ENCODE peak calls at places on chromosome 11, in six cellular contexts. N is NCI-H1436; J is activated T-helper 9 cell treated with anti-CD3 and anti-CD28 coated beads, Interleukin-2, amount 50 U/mL, for 16 hours; Y is body of pancreas; U is activated gamma-delta T cell treated with anti-CD3 and anti-CD28 coated beads, Interleukin-2, amount 50 U/mL, for 16 hours; K is HEK293T. Q is an unnamed sample.

GRCh38 chr11:120547301-120547700 is 35.8 kb downstream of the GRIK4 start:
- DNase-seq in N (no peak), J (no peak), Y (peak; percentile 26), U (no peak), K (no peak), Q (no peak)

GRCh38 chr11:94525933-94526332 is 13.7 kb downstream of the C11orf97 start:
- DNase-seq in N (no peak), J (no peak), Y (peak; percentile 68), U (no peak), K (no peak), Q (no peak)

GRCh38 chr11:61333638-61334433 is 808 bp downstream of the TKFC start:
- DNase-seq in N (no peak), J (no peak), Y (no peak), U (no peak), K (no peak), Q (no peak)

GRCh38 chr11:100576044-100577021 is 110.8 kb upstream of the ARHGAP42 start:
- DNase-seq in N (peak; percentile 53), J (no peak), Y (no peak), U (no peak), K (peak; percentile 42), Q (peak; percentile 79)

GRCh38 chr11:76635991-76636520 is 34.5 kb downstream of the LRRC32 start:
- DNase-seq in N (no peak), J (no peak), Y (no peak), U (no peak), K (no peak), Q (no peak)

GRCh38 chr11:68976563-68976962 is 4.2 kb downstream of the MRGPRD start:
- DNase-seq in N (no peak), J (no peak), Y (no peak), U (no peak), K (no peak), Q (no peak)

GRCh38 chr11:108959124-108959761 is 294.4 kb downstream of the DDX10 start:
- DNase-seq in N (no peak), J (no peak), Y (no peak), U (no peak), K (no peak), Q (peak; percentile 46)

GRCh38 chr11:33773399-33774355 is 643 bp downstream of the FBXO3 start:
- DNase-seq in N (no peak), J (peak; percentile 6), Y (no peak), U (no peak), K (peak; percentile 34), Q (peak; percentile 85)

GRCh38 chr11:87356428-87356827 is 318.7 kb downstream of the TMEM135 start:
- DNase-seq in N (no peak), J (no peak), Y (no peak), U (no peak), K (no peak), Q (no peak)

GRCh38 chr11:36156486-36157150 is 132.6 kb downstream of the COMMD9 start:
- DNase-seq in N (no peak), J (no peak), Y (no peak), U (no peak), K (no peak), Q (no peak)

GRCh38 chr11:17352925-17353227 is 1.3 kb downstream of the NCR3LG1 start:
- DNase-seq in N (no peak), J (peak; percentile 16), Y (peak; percentile 55), U (peak; percentile 19), K (peak; percentile 39), Q (peak; percentile 64)

GRCh38 chr11:114208371-114208770 is 87.8 kb upstream of the NNMT start:
- DNase-seq in N (no peak), J (no peak), Y (no peak), U (peak; percentile 20), K (no peak), Q (no peak)

GRCh38 chr11:19777032-19777341 is 64.3 kb downstream of the NAV2 start:
- DNase-seq in N (peak; percentile 2), J (no peak), Y (peak; percentile 71), U (no peak), K (peak; percentile 53), Q (peak; percentile 68)

GRCh38 chr11:92962444-92962843 is 7.0 kb upstream of the MTNR1B start:
- DNase-seq in N (no peak), J (no peak), Y (no peak), U (no peak), K (no peak), Q (peak; percentile 39)

GRCh38 chr11:29306527-29306926 is 710.3 kb downstream of the KCNA4 start:
- DNase-seq in N (no peak), J (no peak), Y (no peak), U (no peak), K (no peak), Q (no peak)

GRCh38 chr11:134361661-134362060 is 29.9 kb downstream of the GLB1L2 start:
- DNase-seq in N (no peak), J (no peak), Y (peak; percentile 7), U (no peak), K (no peak), Q (no peak)

GRCh38 chr11:114273890-114274635 is 22.1 kb upstream of the NNMT start:
- DNase-seq in N (no peak), J (no peak), Y (no peak), U (no peak), K (no peak), Q (no peak)

GRCh38 chr11:45470151-45471001 is 184.2 kb upstream of the SYT13 start:
- DNase-seq in N (no peak), J (no peak), Y (peak; percentile 51), U (no peak), K (no peak), Q (no peak)

GRCh38 chr11:86214710-86215109 is 29.8 kb upstream of the EED start:
- DNase-seq in N (no peak), J (peak; percentile 54), Y (no peak), U (peak; percentile 9), K (no peak), Q (no peak)

GRCh38 chr11:83008581-83008923 is 63.1 kb downstream of the RAB30 start:
- DNase-seq in N (no peak), J (no peak), Y (no peak), U (no peak), K (no peak), Q (no peak)

GRCh38 chr11:1461806-1462455 is 24.6 kb downstream of the MOB2 start:
- DNase-seq in N (no peak), J (no peak), Y (no peak), U (no peak), K (no peak), Q (no peak)

GRCh38 chr11:8574798-8575197 is 19.2 kb downstream of the STK33 start:
- DNase-seq in N (no peak), J (no peak), Y (no peak), U (no peak), K (no peak), Q (no peak)

GRCh38 chr11:28559497-28559896 is 451.3 kb downstream of the METTL15 start:
- DNase-seq in N (no peak), J (no peak), Y (no peak), U (no peak), K (no peak), Q (no peak)

GRCh38 chr11:61820174-61820573 is 3.4 kb upstream of the FADS1 start:
- DNase-seq in N (no peak), J (no peak), Y (no peak), U (no peak), K (no peak), Q (peak; percentile 56)

GRCh38 chr11:104332110-104332509 is 168.2 kb upstream of the PDGFD start:
- DNase-seq in N (no peak), J (no peak), Y (peak; percentile 21), U (no peak), K (peak; percentile 37), Q (peak; percentile 9)

GRCh38 chr11:47007579-47007978 is 71.0 kb downstream of the CSTPP1 start:
- DNase-seq in N (no peak), J (no peak), Y (no peak), U (no peak), K (no peak), Q (peak; percentile 89)

GRCh38 chr11:42315846-42316245 is 856.4 kb upstream of the LRRC4C start:
- DNase-seq in N (no peak), J (no peak), Y (no peak), U (no peak), K (no peak), Q (no peak)

GRCh38 chr11:83611616-83612015 is 325.4 kb upstream of the CCDC90B start:
- DNase-seq in N (peak; percentile 95), J (no peak), Y (peak; percentile 15), U (no peak), K (no peak), Q (peak; percentile 66)

GRCh38 chr11:76785513-76785912 is 2.4 kb downstream of the TSKU start:
- DNase-seq in N (no peak), J (no peak), Y (no peak), U (no peak), K (no peak), Q (no peak)

GRCh38 chr11:126194121-126194543 is 17.3 kb downstream of the RPUSD4 start:
- DNase-seq in N (peak; percentile 48), J (no peak), Y (peak; percentile 48), U (no peak), K (peak; percentile 61), Q (peak; percentile 68)

GRCh38 chr11:122981388-122982264 is at the start of gene BSX:
- DNase-seq in N (no peak), J (no peak), Y (peak; percentile 54), U (peak; percentile 17), K (peak; percentile 81), Q (no peak)

GRCh38 chr11:2693851-2694261 is 5.9 kb downstream of the KCNQ1OT1 start:
- DNase-seq in N (no peak), J (no peak), Y (peak; percentile 13), U (no peak), K (no peak), Q (no peak)

GRCh38 chr11:912266-912665 is 1.7 kb upstream of the CHID1 start:
- DNase-seq in N (no peak), J (no peak), Y (no peak), U (no peak), K (no peak), Q (no peak)

GRCh38 chr11:42066113-42066512 is 606.7 kb upstream of the LRRC4C start:
- DNase-seq in N (no peak), J (no peak), Y (no peak), U (no peak), K (no peak), Q (no peak)

GRCh38 chr11:111123463-111124398 is 121.8 kb upstream of the POU2AF2 start:
- DNase-seq in N (no peak), J (no peak), Y (no peak), U (no peak), K (no peak), Q (no peak)

GRCh38 chr11:4125141-4125540 is 30.5 kb downstream of the RRM1 start:
- DNase-seq in N (no peak), J (no peak), Y (no peak), U (no peak), K (no peak), Q (no peak)

GRCh38 chr11:65692367-65692766 is 19.7 kb upstream of the KAT5 start:
- DNase-seq in N (no peak), J (no peak), Y (no peak), U (no peak), K (no peak), Q (no peak)